ENCODE peak calls at places on chromosomes 4 and X, in four cellular contexts. F, N, W and S are unnamed samples.

GRCh38 chrX:153670748-153671588 is 2.6 kb downstream of the PNCK start:
- DNase-seq in F (no peak), N (no peak), W (no peak), S (no peak)

GRCh38 chr4:168632246-168632832 is 135.5 kb downstream of the PALLD start:
- DNase-seq in F (no peak), N (no peak), W (no peak), S (no peak)

GRCh38 chr4:16289872-16290554 is 63.7 kb upstream of the TAPT1 start:
- DNase-seq in F (peak; percentile 67), N (no peak), W (peak; percentile 42), S (peak; percentile 52)

GRCh38 chrX:108225456-108225730 is 133.8 kb downstream of the ATG4A start:
- DNase-seq in F (no peak), N (no peak), W (no peak), S (peak; percentile 51)

GRCh38 chr4:170420255-170420693 is 330.5 kb upstream of the AADAT start:
- DNase-seq in F (no peak), N (no peak), W (peak; percentile 64), S (no peak)

GRCh38 chr4:124937993-124938392 is 225.5 kb upstream of the ANKRD50 start:
- DNase-seq in F (no peak), N (no peak), W (no peak), S (no peak)

GRCh38 chrX:24229967-24230366 is 80.4 kb downstream of the ZFX start:
- DNase-seq in F (peak; percentile 14), N (no peak), W (peak; percentile 69), S (no peak)

GRCh38 chr4:152691761-152692160 is 12.0 kb upstream of the TMEM154 start:
- DNase-seq in F (no peak), N (no peak), W (no peak), S (no peak)

GRCh38 chr4:144403903-144404302 is 242.1 kb upstream of the HHIP start:
- DNase-seq in F (no peak), N (no peak), W (no peak), S (no peak)

GRCh38 chr4:83082777-83083176 is 31.8 kb downstream of the PLAC8 start:
- DNase-seq in F (no peak), N (no peak), W (no peak), S (peak; percentile 12)

GRCh38 chr4:8688041-8688907 is 95.7 kb downstream of the CPZ start:
- DNase-seq in F (peak; percentile 12), N (peak; percentile 65), W (peak; percentile 8), S (no peak)

GRCh38 chrX:103063918-103064434 is at the start of gene BEX1:
- DNase-seq in F (peak; percentile 65), N (peak; percentile 63), W (peak; percentile 9), S (peak; percentile 3)

GRCh38 chrX:153612413-153612812 is 13.5 kb upstream of the CCNQ start:
- DNase-seq in F (no peak), N (no peak), W (no peak), S (no peak)

GRCh38 chrX:145843196-145843595 is 25.6 kb downstream of the SLITRK2 start:
- DNase-seq in F (no peak), N (no peak), W (no peak), S (no peak)

GRCh38 chr4:165383757-165384156 is 4.9 kb downstream of the CPE start:
- DNase-seq in F (no peak), N (no peak), W (no peak), S (peak; percentile 29)

GRCh38 chr4:112982677-112983076 is 66.8 kb upstream of the ANK2 start:
- DNase-seq in F (peak; percentile 18), N (no peak), W (peak; percentile 13), S (no peak)

GRCh38 chr4:163866728-163867313 is 372.3 kb downstream of the TMA16 start:
- DNase-seq in F (no peak), N (no peak), W (no peak), S (peak; percentile 64)

GRCh38 chrX:18755651-18756050 is 48.2 kb downstream of the PPEF1 start:
- DNase-seq in F (no peak), N (no peak), W (no peak), S (no peak)

GRCh38 chrX:9257718-9258117 is 207.1 kb upstream of the TBL1X start:
- DNase-seq in F (no peak), N (no peak), W (no peak), S (no peak)

GRCh38 chrX:33204889-33205288 is 6.5 kb downstream of the DMD start:
- DNase-seq in F (no peak), N (no peak), W (peak; percentile 33), S (no peak)

GRCh38 chr4:8329560-8329858 is 60.0 kb downstream of the HTRA3 start:
- DNase-seq in F (no peak), N (no peak), W (no peak), S (no peak)

GRCh38 chrX:138775501-138775900 is 64.0 kb upstream of the FGF13 start:
- DNase-seq in F (peak; percentile 34), N (no peak), W (peak; percentile 24), S (peak; percentile 30)

GRCh38 chr4:26325191-26325590 is 4.4 kb downstream of the RBPJ start:
- DNase-seq in F (peak; percentile 60), N (no peak), W (peak; percentile 64), S (peak; percentile 66)

GRCh38 chrX:38124000-38124399 is 96.7 kb downstream of the SRPX start:
- DNase-seq in F (no peak), N (no peak), W (peak; percentile 40), S (no peak)

GRCh38 chr4:149896428-149896827 is 80.8 kb upstream of the IQCM start:
- DNase-seq in F (peak; percentile 53), N (no peak), W (peak; percentile 42), S (peak; percentile 50)

GRCh38 chr4:60655356-60655755 is 544.8 kb upstream of the ADGRL3 start:
- DNase-seq in F (no peak), N (no peak), W (no peak), S (no peak)

GRCh38 chrX:47190445-47191269 is 3.0 kb upstream of the UBA1 start:
- DNase-seq in F (peak; percentile 94), N (peak; percentile 91), W (peak; percentile 94), S (peak; percentile 92)
- H3K4me3 ChIP-seq in F (peak overlapping the region; percentile 67), N (peak overlapping the region; percentile 65), W (peak overlapping the region; percentile 68), S (peak overlapping the region; percentile 60)

DNA sequence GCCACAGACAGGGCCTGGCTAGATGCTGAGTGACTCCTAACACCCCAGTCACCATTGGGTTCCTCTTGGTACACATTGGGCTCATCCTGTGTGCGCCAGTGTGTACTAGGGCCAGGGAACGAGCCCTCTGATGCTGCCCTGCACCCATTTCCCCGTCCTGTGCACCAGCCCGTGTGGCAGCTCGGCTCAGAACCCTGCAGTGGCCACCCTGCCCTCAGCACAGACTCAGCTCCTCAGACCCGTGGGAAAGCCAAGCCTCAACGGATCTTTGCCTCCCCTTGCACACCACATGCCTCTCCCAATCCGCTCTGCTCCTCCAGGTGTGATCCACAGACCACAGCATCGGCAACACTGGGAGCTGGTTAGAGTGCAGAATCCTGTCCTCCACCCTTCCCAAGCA is 38.6 kb downstream of the EVC start:
- DNase-seq in F (no peak), N (peak; percentile 51), W (no peak), S (no peak)
- TF ChIP-seq CTCF in F (no peak), N (no peak), W (no peak), S (no peak)

DNA sequence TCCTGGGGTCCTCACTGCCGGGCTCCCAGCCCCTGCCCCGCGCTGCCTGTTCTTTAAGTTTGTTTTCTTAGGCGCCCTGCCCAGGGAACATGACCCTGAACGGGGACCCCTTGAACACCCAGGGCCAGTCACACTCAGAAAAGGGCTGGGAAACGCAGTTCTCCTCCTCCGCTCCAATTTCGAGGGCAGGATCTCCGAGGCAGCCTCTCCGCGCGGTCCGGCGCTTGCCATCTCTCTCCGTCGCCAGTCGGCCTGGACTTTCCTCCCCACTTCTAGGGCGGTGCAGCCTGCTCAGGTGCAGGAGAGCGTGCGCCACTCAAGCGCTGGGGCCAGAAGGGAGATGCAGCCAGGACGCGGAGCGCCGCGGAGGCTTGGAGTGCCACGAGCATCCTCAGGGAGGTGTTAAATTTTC is 9.9 kb downstream of the PRDM8 start:
- DNase-seq in F (no peak), N (no peak), W (no peak), S (no peak)
- H3K4me3 ChIP-seq in F (no peak overlapping the region), N (no peak overlapping the region), W (no peak overlapping the region), S (no peak overlapping the region)

DNA sequence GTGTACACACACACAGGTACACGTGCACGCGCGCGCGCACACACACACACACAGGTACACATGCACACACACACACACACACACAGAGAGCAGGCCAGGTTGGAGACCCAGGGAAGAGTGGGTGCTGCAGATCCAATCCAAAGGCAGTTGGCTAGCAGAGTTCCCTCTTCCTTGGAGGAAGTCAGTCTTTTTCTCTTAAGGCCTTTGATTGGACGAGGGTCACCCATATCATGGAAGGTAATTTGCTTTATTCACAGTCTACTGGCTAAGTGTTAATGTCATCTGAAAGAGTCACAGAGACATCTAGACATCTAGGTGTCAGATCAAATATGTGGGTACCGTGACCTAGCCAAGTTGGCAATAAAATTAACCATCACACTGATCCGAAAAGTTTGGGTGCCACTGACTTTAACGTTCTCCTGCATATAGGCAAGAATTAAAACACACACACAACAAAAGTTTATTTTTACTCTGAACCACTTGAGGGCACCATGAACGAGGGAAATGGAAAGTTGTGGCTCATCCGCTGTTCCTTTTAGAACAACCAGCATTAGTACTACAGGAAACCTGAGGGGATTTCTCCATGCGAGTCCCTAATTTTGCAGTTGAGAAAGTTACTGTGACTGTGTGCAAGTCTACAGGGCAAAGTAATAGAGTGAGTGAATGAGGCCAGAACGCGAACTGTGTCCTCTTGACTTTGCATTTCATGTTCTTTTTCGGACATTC is 66.0 kb upstream of the STOX2 start:
- DNase-seq in F (peak; percentile 31), N (no peak), W (peak; percentile 2), S (peak; percentile 19)
- TF ChIP-seq CTCF in F (no peak), N (peak; percentile 16), W (no peak), S (no peak)